ENCODE peak calls at places on chromosome 10, in four cellular contexts. One of them, this sample, is unnamed.

GRCh38 chr10:23448802-23449570 is 10.1 kb downstream of the OTUD1 start:
- DNase-seq in PC-9: no peak
- DNase-seq in endothelial cell: no peak
- DNase-seq in cardiac muscle cell: peak
- DNase-seq in this sample: no peak

GRCh38 chr10:70803768-70804423 is 11.9 kb upstream of the SGPL1 start:
- DNase-seq in PC-9: no peak
- DNase-seq in endothelial cell: no peak
- DNase-seq in cardiac muscle cell: no peak
- DNase-seq in this sample: no peak

GRCh38 chr10:7320072-7320471 is 90.8 kb downstream of the SFMBT2 start:
- DNase-seq in PC-9: no peak
- DNase-seq in endothelial cell: no peak
- DNase-seq in cardiac muscle cell: no peak
- DNase-seq in this sample: no peak

GRCh38 chr10:61882621-61883375 is 18.7 kb upstream of the ARID5B start:
- DNase-seq in PC-9: no peak
- DNase-seq in endothelial cell: no peak
- DNase-seq in cardiac muscle cell: peak
- DNase-seq in this sample: no peak

GRCh38 chr10:71045188-71045841 is 156.9 kb upstream of the PCBD1 start:
- DNase-seq in PC-9: no peak
- DNase-seq in endothelial cell: no peak
- DNase-seq in cardiac muscle cell: no peak
- DNase-seq in this sample: no peak

GRCh38 chr10:116715839-116716377 is 26.5 kb downstream of the HSPA12A start:
- DNase-seq in PC-9: no peak
- DNase-seq in endothelial cell: no peak
- DNase-seq in cardiac muscle cell: no peak
- DNase-seq in this sample: no peak

GRCh38 chr10:125911145-125911544 is 14.8 kb downstream of the FANK1 start:
- DNase-seq in PC-9: no peak
- DNase-seq in endothelial cell: no peak
- DNase-seq in cardiac muscle cell: no peak
- DNase-seq in this sample: no peak

GRCh38 chr10:93357680-93358079 is 124.5 kb downstream of the MYOF start:
- DNase-seq in PC-9: no peak
- DNase-seq in endothelial cell: peak
- DNase-seq in cardiac muscle cell: peak
- DNase-seq in this sample: no peak

GRCh38 chr10:1127629-1128028 is 71.4 kb downstream of the WDR37 start:
- DNase-seq in PC-9: no peak
- DNase-seq in endothelial cell: no peak
- DNase-seq in cardiac muscle cell: no peak
- DNase-seq in this sample: no peak

This sample was measured in T-helper 17 cell.